ENCODE peak calls at places on chromosome 1, in seven cellular contexts. X is neural progenitor cell, V is fibroblast of lung, W is HCT116, K is A673, E is H1, F is hepatocyte. T is an unnamed sample.

GRCh38 chr1:153963850-153964331 is 554 bp upstream of the SLC39A1 start:
- DNase-seq in X (peak; percentile 85), V (no peak), W (peak; percentile 56), K (no peak), E (no peak), F (peak; percentile 86), T (no peak)

GRCh38 chr1:212749924-212750535 is 41.5 kb downstream of the NSL1 start:
- DNase-seq in X (peak; percentile 70), V (peak; percentile 87), W (peak; percentile 44), K (peak; percentile 89), E (no peak), F (peak; percentile 73), T (no peak)

GRCh38 chr1:32454726-32455125 is 10.1 kb upstream of the ZBTB8B start:
- DNase-seq in X (peak; percentile 82), V (no peak), W (no peak), K (no peak), E (no peak), F (peak; percentile 13), T (no peak)

GRCh38 chr1:160623860-160624259 is 23.0 kb downstream of the SLAMF1 start:
- DNase-seq in X (no peak), V (no peak), W (no peak), K (no peak), E (no peak), F (no peak), T (peak; percentile 60)

GRCh38 chr1:61338899-61339298 is 256.5 kb downstream of the NFIA start:
- DNase-seq in X (no peak), V (no peak), W (no peak), K (no peak), E (no peak), F (no peak), T (no peak)

GRCh38 chr1:17875882-17876280 is 120.7 kb downstream of the ACTL8 start:
- DNase-seq in X (no peak), V (peak; percentile 17), W (no peak), K (no peak), E (no peak), F (no peak), T (no peak)

GRCh38 chr1:2875677-2876531 is 74.4 kb upstream of the TTC34 start:
- DNase-seq in X (no peak), V (no peak), W (no peak), K (no peak), E (no peak), F (no peak), T (no peak)

GRCh38 chr1:186187601-186188000 is 187.5 kb downstream of the TPR start:
- DNase-seq in X (no peak), V (no peak), W (no peak), K (no peak), E (no peak), F (no peak), T (no peak)

GRCh38 chr1:65009724-65010420 is 43.5 kb upstream of the JAK1 start:
- DNase-seq in X (no peak), V (no peak), W (no peak), K (peak; percentile 96), E (no peak), F (no peak), T (peak; percentile 10)

GRCh38 chr1:177913762-177914540 is 55.9 kb downstream of the SEC16B start:
- DNase-seq in X (peak; percentile 51), V (peak; percentile 65), W (peak; percentile 13), K (peak; percentile 84), E (no peak), F (peak; percentile 56), T (peak; percentile 36)

GRCh38 chr1:183264132-183264531 is 78.1 kb downstream of the LAMC2 start:
- DNase-seq in X (no peak), V (no peak), W (no peak), K (no peak), E (no peak), F (no peak), T (no peak)

GRCh38 chr1:59804301-59804700 is 10.4 kb upstream of the HOOK1 start:
- DNase-seq in X (no peak), V (no peak), W (no peak), K (no peak), E (no peak), F (no peak), T (no peak)

GRCh38 chr1:169138866-169139670 is 32.6 kb downstream of the ATP1B1 start:
- DNase-seq in X (no peak), V (no peak), W (no peak), K (no peak), E (no peak), F (no peak), T (no peak)

GRCh38 chr1:17170571-17170970 is 34.4 kb upstream of the PADI1 start:
- DNase-seq in X (no peak), V (peak; percentile 52), W (no peak), K (no peak), E (no peak), F (no peak), T (no peak)

GRCh38 chr1:205517763-205518162 is 13.3 kb downstream of the CDK18 start:
- DNase-seq in X (no peak), V (no peak), W (no peak), K (no peak), E (no peak), F (no peak), T (no peak)

GRCh38 chr1:199009447-199009846 is 370.6 kb downstream of the PTPRC start:
- DNase-seq in X (no peak), V (no peak), W (no peak), K (no peak), E (no peak), F (no peak), T (peak; percentile 65)

GRCh38 chr1:113678159-113678469 is 81.2 kb downstream of the PHTF1 start:
- DNase-seq in X (no peak), V (no peak), W (no peak), K (no peak), E (no peak), F (no peak), T (no peak)
- TF ChIP-seq CTCF in X (no peak), V (no peak), W (no peak), K (no peak), E (no peak), F (no peak), T (no peak)

GRCh38 chr1:201228011-201228983 is 37.7 kb downstream of the IGFN1 start:
- DNase-seq in X (no peak), V (no peak), W (no peak), K (no peak), E (no peak), F (no peak), T (no peak)

GRCh38 chr1:201229095-201229494 is 38.5 kb downstream of the IGFN1 start:
- DNase-seq in X (no peak), V (no peak), W (no peak), K (no peak), E (no peak), F (no peak), T (no peak)

GRCh38 chr1:201226178-201226514 is 35.5 kb downstream of the IGFN1 start:
- DNase-seq in X (no peak), V (no peak), W (no peak), K (no peak), E (no peak), F (no peak), T (no peak)

GRCh38 chr1:201224671-201225400 is 34.2 kb downstream of the IGFN1 start:
- DNase-seq in X (no peak), V (no peak), W (no peak), K (peak; percentile 42), E (no peak), F (no peak), T (no peak)

GRCh38 chr1:201226859-201227488 is 36.4 kb downstream of the IGFN1 start:
- DNase-seq in X (no peak), V (no peak), W (no peak), K (no peak), E (no peak), F (no peak), T (no peak)
- TF ChIP-seq EZH2 in X (no peak), V (no peak), W (no peak), K (no peak), E (no peak), F (no peak), T (no peak)

DNA sequence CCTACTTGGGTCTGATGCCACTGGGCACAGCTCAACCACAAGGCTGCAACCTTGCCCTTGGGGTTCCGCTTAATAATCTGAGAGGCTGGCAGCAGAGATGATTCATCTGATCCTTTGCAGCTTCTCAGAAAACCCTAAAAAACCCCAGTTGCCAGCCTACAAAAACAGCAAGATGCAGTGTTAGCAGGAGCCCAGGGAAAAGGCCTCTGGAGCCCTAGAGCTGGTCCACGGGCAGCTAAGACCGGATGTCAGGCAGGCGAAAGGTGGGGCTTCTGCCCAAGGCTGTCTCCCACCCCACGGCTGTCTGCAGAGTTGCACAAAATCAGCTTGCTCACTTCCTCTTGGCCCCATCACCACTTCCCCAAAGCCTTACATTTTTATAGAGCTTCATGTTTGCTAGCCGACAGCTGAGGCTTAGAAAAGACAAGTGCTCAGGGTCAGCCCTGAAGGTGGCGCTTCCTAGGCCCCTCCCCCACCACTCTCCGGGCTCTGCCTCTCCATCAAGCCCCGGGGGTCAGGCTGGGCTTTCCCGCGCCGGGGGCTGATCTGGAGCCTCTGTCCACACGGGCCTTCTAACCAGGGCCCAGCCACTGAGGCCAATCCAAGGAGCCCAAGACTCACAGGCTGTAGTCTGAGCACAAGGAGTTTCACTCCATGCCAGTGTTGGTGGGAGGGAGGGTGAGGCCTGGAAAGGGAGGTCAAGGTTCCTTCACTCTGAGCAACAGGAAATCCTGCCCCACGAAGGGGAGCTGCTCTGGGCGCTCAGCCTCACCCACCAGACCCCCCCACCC is 4.2 kb upstream of the ADORA3 start:
- DNase-seq in X (peak; percentile 81), V (peak; percentile 54), W (no peak), K (no peak), E (peak; percentile 27), F (peak; percentile 85), T (peak; percentile 67)
- TF ChIP-seq CTCF in X (no peak), V (no peak), W (no peak), K (no peak), E (peak; percentile 36), F (no peak), T (peak; percentile 8)

GRCh38 chr1:21669033-21669286 is 197 bp downstream of the RAP1GAP start:
- DNase-seq in X (peak; percentile 18), V (no peak), W (no peak), K (no peak), E (no peak), F (no peak), T (no peak)
- TF ChIP-seq EZH2 in X (peak; percentile 70), V (no peak), W (no peak), K (no peak), E (peak; percentile 0), F (no peak), T (no peak)

GRCh38 chr1:95953668-95954067 is 719.7 kb downstream of the RWDD3 start:
- DNase-seq in X (no peak), V (no peak), W (no peak), K (no peak), E (no peak), F (no peak), T (no peak)

GRCh38 chr1:95956215-95956614 is 722.2 kb downstream of the RWDD3 start:
- DNase-seq in X (no peak), V (no peak), W (no peak), K (no peak), E (no peak), F (no peak), T (no peak)

GRCh38 chr1:95957748-95958147 is 723.7 kb downstream of the RWDD3 start:
- DNase-seq in X (no peak), V (peak; percentile 29), W (no peak), K (no peak), E (no peak), F (no peak), T (no peak)

GRCh38 chr1:95951291-95951690 is 717.3 kb downstream of the RWDD3 start:
- DNase-seq in X (no peak), V (no peak), W (no peak), K (no peak), E (no peak), F (no peak), T (peak; percentile 29)

GRCh38 chr1:95953005-95953404 is 719.0 kb downstream of the RWDD3 start:
- DNase-seq in X (peak; percentile 37), V (peak; percentile 47), W (peak; percentile 6), K (peak; percentile 50), E (peak; percentile 9), F (peak; percentile 58), T (no peak)
- TF ChIP-seq CTCF in X (peak; percentile 47), V (peak; percentile 27), W (no peak), K (peak; percentile 38), E (no peak), F (peak; percentile 58), T (no peak)

T was measured in DND-41.